ENCODE peak calls at places on chromosomes 5 and 9, in nine cellular contexts. U is WTC11; T is cerebellar cortex; J is posterior cingulate gyrus; B is heart left ventricle; X is memory B cell; Q is amniotic stem cell; Y is activated CD8-positive, alpha-beta memory T cell treated with anti-CD3 and anti-CD28 coated beads for 24 hours; A is NCI-H2107. W is an unnamed sample.

GRCh38 chr9:23887781-23888180 is 61.7 kb upstream of the ELAVL2 start:
- DNase-seq in B (no peak), Y (no peak), X (no peak), U (no peak), Q (no peak), T (no peak), J (no peak), A (no peak), W (no peak)

GRCh38 chr5:149172261-149172660 is 31.0 kb downstream of the ABLIM3 start:
- DNase-seq in B (no peak), U (no peak), J (no peak), T (no peak), Q (peak), Y (no peak), A (no peak), X (no peak), W (peak)

GRCh38 chr5:64690417-64691151 is at the start of gene SHISAL2B:
- DNase-seq in J (peak), T (peak), A (no peak), B (no peak), U (peak), Y (peak), X (no peak), Q (no peak), W (no peak)

GRCh38 chr5:150141544-150142188 is 14.0 kb downstream of the PDGFRB start:
- DNase-seq in U (no peak), X (no peak), Y (no peak), Q (no peak), T (no peak), B (no peak), A (no peak), J (no peak), W (no peak)

GRCh38 chr5:138975098-138975847 is 100.1 kb upstream of the LRRTM2 start:
- DNase-seq in Y (no peak), X (no peak), U (no peak), J (no peak), A (no peak), B (peak), Q (no peak), T (no peak), W (peak)

GRCh38 chr9:90964101-90965020 is 162.7 kb downstream of the SYK start:
- DNase-seq in J (no peak), A (no peak), Y (no peak), B (no peak), Q (no peak), T (no peak), X (no peak), U (peak), W (no peak)

GRCh38 chr9:76932778-76933177 is 26.9 kb upstream of the PRUNE2 start:
- DNase-seq in Q (no peak), J (no peak), X (no peak), T (no peak), Y (no peak), A (no peak), U (no peak), B (no peak), W (no peak)

GRCh38 chr5:66436721-66437120 is 159.5 kb upstream of the MAST4 start:
- DNase-seq in Y (no peak), U (peak), T (peak), Q (no peak), J (no peak), X (no peak), A (no peak), B (no peak), W (no peak)

GRCh38 chr9:1994180-1994579 is 21.0 kb upstream of the SMARCA2 start:
- DNase-seq in Q (no peak), Y (no peak), X (no peak), A (no peak), B (no peak), T (no peak), J (no peak), U (no peak), W (no peak)

GRCh38 chr5:157514974-157515373 is 55.0 kb downstream of the NIPAL4 start:
- DNase-seq in Q (no peak), B (no peak), X (no peak), J (no peak), A (no peak), T (no peak), U (no peak), Y (no peak), W (no peak)